ENCODE peak calls at places on chromosomes 3 and 15, in nine cellular contexts. N, W, A, H, P, F, Q, S and B are unnamed samples.

GRCh38 chr15:25335279-25335678 is 103.5 kb downstream of the UBE3A start:
- DNase-seq in F (no peak), N (no peak), P (no peak), A (no peak), Q (no peak), S (no peak), H (no peak), W (no peak), B (no peak)

GRCh38 chr3:9736831-9737230 is 5.3 kb downstream of the BRPF1 start:
- DNase-seq in Q (no peak), N (no peak), F (no peak), P (no peak), S (peak), W (no peak), A (no peak), H (no peak), B (no peak)

GRCh38 chr15:79092382-79092781 is 1.8 kb upstream of the RASGRF1 start:
- DNase-seq in P (no peak), Q (no peak), A (no peak), N (no peak), W (no peak), S (no peak), F (no peak), H (no peak), B (no peak)

GRCh38 chr3:66000506-66000905 is 38.2 kb downstream of the MAGI1 start:
- DNase-seq in P (peak), S (no peak), N (no peak), F (no peak), Q (no peak), A (no peak), W (no peak), H (no peak), B (no peak)

GRCh38 chr3:30401971-30402370 is 204.4 kb upstream of the TGFBR2 start:
- DNase-seq in N (no peak), A (no peak), H (no peak), Q (no peak), F (no peak), P (no peak), S (peak), W (no peak), B (no peak)

GRCh38 chr15:65818927-65819562 is 27.0 kb upstream of the DENND4A start:
- DNase-seq in H (peak), P (peak), N (no peak), A (no peak), S (no peak), Q (no peak), F (no peak), W (no peak), B (no peak)

GRCh38 chr3:31356941-31357340 is 175.8 kb upstream of the STT3B start:
- DNase-seq in W (no peak), N (peak), S (peak), P (no peak), H (peak), Q (peak), F (no peak), A (peak), B (peak)

GRCh38 chr3:73086071-73086494 is 24.6 kb downstream of the EBLN2 start:
- DNase-seq in S (peak), A (peak), W (peak), N (peak), H (peak), Q (peak), F (peak), P (peak), B (peak)

GRCh38 chr3:186057594-186057993 is 51.3 kb downstream of the ETV5 start:
- DNase-seq in Q (peak), W (no peak), N (peak), S (peak), H (peak), F (no peak), A (peak), P (no peak), B (peak)

GRCh38 chr15:72131922-72132321 is 13.7 kb downstream of the SENP8 start:
- DNase-seq in N (no peak), Q (no peak), F (no peak), S (no peak), A (no peak), H (no peak), W (no peak), P (no peak), B (no peak)
- H3K4me2 ChIP-seq in N (no peak), Q (no peak), F (no peak), S (no peak), A (no peak), H (no peak), W (no peak), P (no peak), B (no peak)

DNA sequence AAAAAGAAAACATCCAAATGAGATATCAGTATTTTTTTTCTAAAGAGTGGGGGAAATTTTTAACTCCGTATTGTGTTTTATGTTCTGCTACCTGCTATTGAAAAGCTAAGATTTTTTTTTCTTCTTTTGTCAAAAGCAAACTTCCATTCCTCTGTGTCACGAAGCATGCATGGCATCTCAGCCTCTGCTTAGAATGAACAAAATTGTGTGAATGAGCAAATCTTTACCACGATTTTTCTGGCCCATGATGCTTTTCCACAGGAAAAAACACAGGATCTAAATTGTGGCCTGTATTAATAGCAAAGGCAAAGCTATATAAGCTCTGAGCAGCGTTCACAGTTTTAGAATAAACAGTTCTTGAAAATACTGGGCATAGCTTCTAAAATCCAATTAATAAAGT is 109.9 kb upstream of the CDIN1 start:
- DNase-seq in A (no peak), H (no peak), Q (no peak), N (peak), W (no peak), S (peak), P (no peak), F (no peak), B (peak)
- H3K4me3 ChIP-seq in A (no peak), H (no peak), Q (no peak), N (no peak), W (no peak), S (no peak), P (no peak), F (no peak), B (no peak)

GRCh38 chr3:169240786-169241486 is 422.6 kb downstream of the MECOM start:
- DNase-seq in A (no peak), P (peak), F (no peak), H (no peak), Q (no peak), W (no peak), S (no peak), N (no peak), B (no peak)
- H3K4me2 ChIP-seq in A (peak), P (peak), F (peak), H (no peak), Q (no peak), W (no peak), S (peak), N (no peak), B (no peak)

DNA sequence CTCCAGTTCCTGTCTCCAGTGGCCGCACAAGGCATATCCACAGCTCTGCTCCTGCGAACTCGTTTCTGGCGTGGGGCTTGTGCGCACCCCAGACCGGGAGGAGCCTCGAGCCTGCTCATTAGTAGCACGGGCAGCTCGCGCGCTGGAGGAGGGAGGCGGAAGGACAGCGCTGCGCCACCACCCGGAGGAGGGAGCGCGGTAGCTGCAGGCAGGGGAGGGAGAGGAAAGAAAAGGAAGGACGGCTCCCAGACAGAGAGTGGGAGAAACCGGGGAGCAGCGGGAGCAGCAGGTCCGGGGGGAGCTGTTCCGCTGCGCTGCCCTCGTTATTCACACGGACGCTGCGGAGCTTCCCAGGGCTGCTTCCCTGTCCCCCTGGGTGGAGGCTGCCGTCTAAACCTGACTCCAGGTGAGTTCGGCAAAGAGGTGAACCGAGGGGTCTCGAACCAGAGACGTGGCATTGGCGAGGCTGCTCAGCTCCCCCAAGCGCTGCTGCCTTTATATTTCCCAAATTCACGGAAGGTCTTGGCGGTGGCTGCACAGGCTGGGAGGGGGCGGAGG is 121.3 kb upstream of the ZNF717 start:
- DNase-seq in S (peak), F (no peak), P (no peak), W (no peak), Q (no peak), H (no peak), A (peak), N (peak), B (peak)
- H3K4me3 ChIP-seq in S (peak), F (no peak), P (no peak), W (no peak), Q (no peak), H (no peak), A (peak), N (no peak), B (peak)

DNA sequence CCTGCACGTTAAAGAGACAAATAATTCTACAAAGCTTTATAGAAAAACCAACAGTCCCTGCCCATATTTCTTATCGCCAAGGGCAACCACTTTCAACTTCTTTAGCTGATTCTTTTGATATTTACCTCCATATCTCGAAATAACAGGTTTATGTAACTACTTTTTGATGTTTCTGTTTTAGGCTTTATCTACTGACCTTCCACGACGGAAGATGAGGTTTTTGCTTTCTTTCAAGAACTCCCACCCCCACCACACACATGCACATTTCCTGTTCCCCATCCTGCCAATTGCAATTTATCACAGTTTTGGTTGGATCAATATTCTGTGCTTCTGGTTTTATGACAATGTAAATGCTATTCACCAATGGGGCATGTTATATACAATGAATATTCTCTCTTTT is 330.4 kb upstream of the ICE2 start:
- DNase-seq in S (no peak), A (no peak), P (no peak), N (no peak), W (no peak), F (no peak), Q (no peak), H (no peak), B (no peak)
- H3K4me2 ChIP-seq in S (no peak), A (no peak), P (no peak), N (no peak), W (no peak), F (no peak), Q (no peak), H (no peak), B (no peak)